ENCODE peak calls at places on chromosomes 16 and 17, in five cellular contexts. A, N, Q, J and M are unnamed samples.

GRCh38 chr17:19534562-19535149 is 1.0 kb downstream of the SLC47A1 start:
- DNase-seq in J (no peak), N (no peak), A (no peak), Q (peak; percentile 59), M (no peak)

GRCh38 chr17:75245011-75245410 is 16.4 kb downstream of the GGA3 start:
- DNase-seq in A (no peak), J (no peak), N (no peak), Q (no peak), M (no peak)

GRCh38 chr16:89322381-89323119 is 105.0 kb downstream of the ZNF778 start:
- DNase-seq in Q (peak; percentile 91), J (no peak), N (peak; percentile 33), A (no peak), M (no peak)

GRCh38 chr17:65143899-65144590 is 6.9 kb downstream of the RGS9 start:
- DNase-seq in Q (no peak), J (no peak), A (no peak), N (no peak), M (no peak)

GRCh38 chr16:79286646-79287423 is 313.7 kb downstream of the MAF start:
- DNase-seq in N (peak; percentile 71), A (no peak), Q (no peak), J (peak; percentile 72), M (peak; percentile 69)

GRCh38 chr17:29615048-29615385 is 7.7 kb downstream of the CORO6 start:
- DNase-seq in N (no peak), J (no peak), Q (no peak), A (no peak), M (no peak)

GRCh38 chr16:89279666-89280481 is 62.4 kb downstream of the ZNF778 start:
- DNase-seq in A (no peak), Q (no peak), J (no peak), N (peak; percentile 25), M (no peak)

GRCh38 chr17:11503292-11503691 is 95.0 kb upstream of the DNAH9 start:
- DNase-seq in Q (no peak), A (no peak), J (no peak), N (no peak), M (no peak)

GRCh38 chr16:12162586-12162985 is 186.1 kb downstream of the SNX29 start:
- DNase-seq in Q (no peak), J (no peak), A (no peak), N (no peak), M (no peak)

GRCh38 chr17:79824893-79825579 is 14.2 kb downstream of the CBX4 start:
- DNase-seq in A (no peak), Q (no peak), J (no peak), N (no peak), M (no peak)

GRCh38 chr17:40901981-40902862 is 17.2 kb upstream of the KRT20 start:
- DNase-seq in A (peak; percentile 84), N (no peak), Q (no peak), J (no peak), M (no peak)

GRCh38 chr16:75494696-75495601 is at the start of gene CHST6:
- DNase-seq in N (peak; percentile 37), Q (peak; percentile 60), J (no peak), A (peak; percentile 69), M (peak; percentile 59)

GRCh38 chr17:74797824-74798223 is 21.7 kb upstream of the NAT9 start:
- DNase-seq in Q (no peak), J (no peak), N (no peak), A (no peak), M (no peak)

GRCh38 chr16:3791701-3792100 is 74.4 kb upstream of the TRAP1 start:
- DNase-seq in N (no peak), J (no peak), Q (no peak), A (no peak), M (no peak)

GRCh38 chr16:10370096-10370726 is 15.7 kb upstream of the ATF7IP2 start:
- DNase-seq in J (no peak), Q (no peak), A (no peak), N (no peak), M (peak; percentile 20)

GRCh38 chr16:10367616-10368188 is 18.2 kb upstream of the ATF7IP2 start:
- DNase-seq in N (no peak), A (no peak), Q (no peak), J (no peak), M (no peak)

GRCh38 chr16:10373556-10373955 is 12.3 kb upstream of the ATF7IP2 start:
- DNase-seq in J (no peak), N (no peak), Q (no peak), A (no peak), M (no peak)

GRCh38 chr16:10371592-10371991 is 14.3 kb upstream of the ATF7IP2 start:
- DNase-seq in Q (no peak), A (no peak), N (no peak), J (no peak), M (no peak)

GRCh38 chr16:10368984-10369551 is 16.8 kb upstream of the ATF7IP2 start:
- DNase-seq in A (no peak), J (no peak), N (no peak), Q (no peak), M (no peak)
- TF ChIP-seq CTCF in A (no peak), J (no peak), N (no peak), Q (no peak), M (peak; percentile 3)

GRCh38 chr16:22785552-22785951 is 28.4 kb upstream of the HS3ST2 start:
- DNase-seq in N (no peak), A (no peak), Q (no peak), J (no peak), M (no peak)
- H3K27me3 ChIP-seq in N (no peaks in the 10 kb centered on the region), A (no peaks in the 10 kb centered on the region), Q (no peaks in the 10 kb centered on the region), J (no peaks in the 10 kb centered on the region), M (no peaks in the 10 kb centered on the region)

GRCh38 chr17:14197582-14197981 is 39.1 kb downstream of the CDRT15 start:
- DNase-seq in Q (no peak), N (no peak), J (no peak), A (no peak), M (no peak)
- TF ChIP-seq CTCF in Q (no peak), N (no peak), J (no peak), A (no peak), M (no peak)

GRCh38 chr16:54931757-54932660 is 1.3 kb downstream of the IRX5 start:
- DNase-seq in J (no peak), N (peak; percentile 34), Q (no peak), A (no peak), M (no peak)
- H3K27me3 ChIP-seq in J (no peaks in the 10 kb centered on the region), N (peaks cover 12% of the 10 kb centered on the region), Q (peaks cover 2% of the 10 kb centered on the region), A (no peaks in the 10 kb centered on the region), M (no peaks in the 10 kb centered on the region)

DNA sequence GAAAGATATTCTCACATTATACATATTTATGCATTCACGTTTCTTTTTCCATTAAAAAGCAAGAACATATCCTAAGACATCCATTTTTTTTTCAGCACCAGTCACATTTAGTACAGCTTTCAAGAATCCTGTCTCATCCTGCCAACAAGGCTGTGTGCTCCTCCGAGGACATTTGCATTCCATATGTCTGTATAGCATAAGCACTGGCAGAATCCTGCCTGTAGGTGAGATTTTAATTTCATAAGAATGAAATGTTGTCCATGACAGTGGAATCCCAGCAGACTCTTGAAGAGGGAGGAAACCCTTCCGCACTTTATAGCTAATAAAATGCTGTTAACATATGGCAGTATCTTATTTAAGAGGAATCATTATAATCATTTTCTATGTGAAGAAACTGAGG is 2.9 kb upstream of the PMP22 start:
- DNase-seq in Q (no peak), N (no peak), J (no peak), A (no peak), M (no peak)
- TF ChIP-seq CTCF in Q (no peak), N (no peak), J (no peak), A (no peak), M (no peak)

GRCh38 chr17:67559381-67559966 is 158.3 kb upstream of the NOL11 start:
- DNase-seq in N (no peak), A (no peak), Q (no peak), J (no peak), M (no peak)
- H3K27me3 ChIP-seq in N (no peaks in the 10 kb centered on the region), A (no peaks in the 10 kb centered on the region), Q (no peaks in the 10 kb centered on the region), J (no peaks in the 10 kb centered on the region), M (no peaks in the 10 kb centered on the region)

DNA sequence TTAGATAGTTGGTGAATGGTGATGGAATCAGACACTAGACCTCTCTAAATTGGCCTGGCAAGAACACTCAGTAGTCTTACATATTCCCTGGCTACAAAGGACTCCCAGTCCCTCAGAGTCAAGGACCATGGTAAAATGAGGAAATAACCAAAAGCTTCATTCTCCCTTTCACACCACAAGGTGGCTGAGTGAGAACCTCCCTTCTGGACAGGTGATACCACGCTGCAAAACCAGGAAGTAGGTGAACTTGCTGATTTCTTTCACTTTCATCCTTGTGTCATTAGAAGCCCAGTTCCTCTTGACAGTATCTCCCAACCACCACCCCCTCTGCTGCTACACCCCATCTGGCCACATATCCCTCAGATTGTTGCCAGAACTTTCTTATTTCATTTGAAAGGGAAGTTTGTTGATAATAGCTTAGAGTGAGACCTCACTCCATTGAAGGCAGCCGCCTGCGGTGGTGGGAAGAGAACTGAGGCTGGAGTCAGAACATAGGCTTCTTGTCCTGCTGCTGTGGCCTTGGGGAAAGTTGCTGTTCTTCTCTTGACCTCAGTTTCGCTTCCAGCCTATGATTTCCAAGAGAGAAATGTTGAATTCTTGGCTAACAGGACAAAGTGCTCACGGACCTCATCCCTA is 290.6 kb upstream of the CCL2 start:
- DNase-seq in N (no peak), A (no peak), Q (no peak), J (no peak), M (peak; percentile 74)
- TF ChIP-seq CTCF in N (no peak), A (peak; percentile 25), Q (no peak), J (no peak), M (peak; percentile 49)

GRCh38 chr17:17928422-17929386 is 43.5 kb downstream of the TOM1L2 start:
- DNase-seq in A (peak; percentile 26), N (no peak), J (peak; percentile 71), Q (peak; percentile 18), M (no peak)

GRCh38 chr17:17924857-17925250 is 47.3 kb downstream of the TOM1L2 start:
- DNase-seq in N (no peak), Q (no peak), J (no peak), A (no peak), M (no peak)

GRCh38 chr17:17926036-17926435 is 46.2 kb downstream of the TOM1L2 start:
- DNase-seq in N (no peak), Q (no peak), A (peak; percentile 8), J (no peak), M (no peak)

GRCh38 chr17:17924131-17924856 is 47.9 kb downstream of the TOM1L2 start:
- DNase-seq in Q (no peak), N (no peak), A (no peak), J (no peak), M (no peak)

DNA sequence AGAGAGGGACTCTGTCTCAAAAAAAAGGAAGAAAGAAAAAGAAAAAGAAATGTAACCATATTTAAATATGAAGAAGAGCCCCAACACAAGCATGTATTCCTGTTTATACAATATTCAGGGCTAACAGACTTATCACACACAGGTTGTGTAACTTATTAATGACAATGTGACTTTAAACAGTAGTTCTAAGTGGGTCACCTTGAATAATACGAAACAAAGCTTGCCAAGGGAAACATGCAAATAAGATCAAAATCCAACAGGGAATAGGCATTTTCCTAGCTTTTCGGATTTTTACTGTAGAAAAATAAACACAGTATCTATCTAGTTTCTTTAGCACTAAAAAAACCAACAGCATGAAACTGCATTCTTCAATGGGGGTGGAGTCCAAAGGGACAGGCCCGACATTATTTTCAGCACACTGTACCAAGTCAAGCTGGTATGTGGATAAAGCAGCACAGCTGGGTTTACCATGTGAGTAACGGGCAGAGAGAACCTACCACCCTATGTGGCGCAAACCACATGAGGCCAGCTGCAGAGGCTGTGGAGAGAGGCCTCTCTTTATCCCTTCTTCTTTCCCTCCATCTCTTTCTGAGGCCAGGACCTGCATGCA is 45.3 kb downstream of the TOM1L2 start:
- DNase-seq in A (peak; percentile 3), N (no peak), Q (no peak), J (no peak), M (no peak)
- H3K27me3 ChIP-seq in A (no peaks in the 10 kb centered on the region), N (no peaks in the 10 kb centered on the region), Q (no peaks in the 10 kb centered on the region), J (no peaks in the 10 kb centered on the region), M (no peaks in the 10 kb centered on the region)